ENCODE peak calls at places on chromosomes 16 and 17, in four cellular contexts. C, K, V and M are unnamed samples.

GRCh38 chr17:7046127-7046724 is 2.3 kb upstream of the SLC16A11 start:
- DNase-seq in C (peak; percentile 91), K (no peak), V (no peak), M (peak; percentile 86)

GRCh38 chr17:6755731-6756184 is at the start of gene XAF1:
- DNase-seq in C (peak; percentile 8), K (no peak), V (no peak), M (no peak)

GRCh38 chr17:82064433-82065192 is 991 bp downstream of the DUS1L start:
- DNase-seq in C (peak; percentile 20), K (no peak), V (no peak), M (peak; percentile 48)

GRCh38 chr17:69822314-69822875 is 252.6 kb upstream of the KCNJ16 start:
- DNase-seq in C (no peak), K (no peak), V (no peak), M (no peak)

GRCh38 chr17:70157151-70157550 is 12.2 kb upstream of the KCNJ2 start:
- DNase-seq in C (no peak), K (no peak), V (no peak), M (no peak)

GRCh38 chr16:88972349-88972748 is 4.7 kb downstream of the CBFA2T3 start:
- DNase-seq in C (no peak), K (no peak), V (no peak), M (no peak)

GRCh38 chr17:29931253-29931932 is 1.4 kb upstream of the SSH2 start:
- DNase-seq in C (peak; percentile 71), K (peak; percentile 29), V (peak; percentile 73), M (peak; percentile 62)

GRCh38 chr16:78684040-78684611 is 584.7 kb downstream of the WWOX start:
- DNase-seq in C (peak; percentile 98), K (no peak), V (no peak), M (peak; percentile 77)

DNA sequence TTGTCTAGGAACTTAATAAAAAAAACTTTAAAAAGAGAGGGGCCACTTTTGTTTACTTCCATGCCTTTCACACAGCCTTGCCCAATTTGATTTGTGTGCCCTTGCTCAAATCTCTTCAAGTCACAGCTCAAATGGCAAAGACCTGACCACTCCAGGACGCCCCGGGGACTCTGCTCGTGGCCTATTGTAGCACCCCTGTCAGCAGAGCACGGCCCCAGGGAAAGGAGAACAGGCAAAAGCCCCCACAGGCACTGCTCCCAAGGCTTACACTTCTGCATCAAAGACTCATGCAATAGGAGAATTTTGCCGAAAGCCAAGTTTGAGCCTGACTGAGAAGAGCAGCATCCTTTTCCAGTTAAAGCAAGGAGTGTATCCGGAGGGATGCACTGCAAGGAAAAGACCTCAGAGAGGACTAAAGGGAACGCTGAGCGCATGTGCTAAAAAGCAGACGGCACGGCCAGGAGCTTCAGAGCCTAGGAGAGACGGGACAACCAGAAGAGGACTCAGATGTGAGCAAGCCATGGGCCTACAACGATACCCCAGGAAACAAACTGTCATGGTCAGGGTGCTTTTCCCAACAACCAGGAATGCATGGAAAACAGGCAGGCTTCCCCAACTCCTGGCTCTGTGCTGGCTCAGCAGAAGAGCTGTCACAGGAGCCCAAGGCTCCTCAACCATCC is 8.2 kb downstream of the CREBBP start:
- DNase-seq in C (no peak), K (no peak), V (no peak), M (no peak)
- H3K4me3 ChIP-seq in C (no peak overlapping the region), K (no peak overlapping the region), V (peak overlapping the region; percentile 0), M (no peak overlapping the region)

GRCh38 chr16:2458887-2459646 is 842 bp upstream of the TEDC2 start:
- DNase-seq in C (no peak), K (no peak), V (no peak), M (peak; percentile 1)

GRCh38 chr16:2457946-2458345 is 2.0 kb upstream of the TEDC2 start:
- DNase-seq in C (no peak), K (no peak), V (no peak), M (no peak)

GRCh38 chr16:2460391-2460713 is 443 bp downstream of the TEDC2 start:
- DNase-seq in C (no peak), K (no peak), V (no peak), M (no peak)

GRCh38 chr16:2460916-2461315 is 1.0 kb downstream of the TEDC2 start:
- DNase-seq in C (no peak), K (no peak), V (no peak), M (no peak)

GRCh38 chr16:2459647-2460390 is at the start of gene TEDC2:
- DNase-seq in C (peak; percentile 85), K (peak; percentile 92), V (peak; percentile 68), M (peak; percentile 93)
- H3K4me3 ChIP-seq in C (peak within 1 kb of the TSS; percentile 48), K (peak within 1 kb of the TSS; percentile 63), V (peak within 1 kb of the TSS; percentile 57), M (peak within 1 kb of the TSS; percentile 74)

DNA sequence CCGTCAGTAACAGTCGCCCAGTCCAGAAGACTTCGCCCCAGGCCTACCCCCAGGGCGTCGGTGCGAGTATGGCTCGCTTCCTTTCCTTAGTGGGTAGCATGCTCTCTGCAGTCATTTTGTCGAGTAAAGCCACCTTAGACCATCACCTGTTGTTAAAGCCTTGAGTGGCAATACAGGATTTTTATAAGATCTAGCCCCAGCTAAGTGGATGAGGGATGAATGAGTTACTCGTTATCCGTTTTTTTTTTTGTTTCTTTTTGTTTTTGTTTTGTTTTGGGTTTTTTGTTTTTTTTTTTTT is 322 bp upstream of the KLHL11 start:
- DNase-seq in C (no peak), K (no peak), V (no peak), M (no peak)
- H3K4me3 ChIP-seq in C (peak overlapping the region; percentile 21), K (peak overlapping the region; percentile 44), V (peak overlapping the region; percentile 92), M (peak overlapping the region; percentile 84)

DNA sequence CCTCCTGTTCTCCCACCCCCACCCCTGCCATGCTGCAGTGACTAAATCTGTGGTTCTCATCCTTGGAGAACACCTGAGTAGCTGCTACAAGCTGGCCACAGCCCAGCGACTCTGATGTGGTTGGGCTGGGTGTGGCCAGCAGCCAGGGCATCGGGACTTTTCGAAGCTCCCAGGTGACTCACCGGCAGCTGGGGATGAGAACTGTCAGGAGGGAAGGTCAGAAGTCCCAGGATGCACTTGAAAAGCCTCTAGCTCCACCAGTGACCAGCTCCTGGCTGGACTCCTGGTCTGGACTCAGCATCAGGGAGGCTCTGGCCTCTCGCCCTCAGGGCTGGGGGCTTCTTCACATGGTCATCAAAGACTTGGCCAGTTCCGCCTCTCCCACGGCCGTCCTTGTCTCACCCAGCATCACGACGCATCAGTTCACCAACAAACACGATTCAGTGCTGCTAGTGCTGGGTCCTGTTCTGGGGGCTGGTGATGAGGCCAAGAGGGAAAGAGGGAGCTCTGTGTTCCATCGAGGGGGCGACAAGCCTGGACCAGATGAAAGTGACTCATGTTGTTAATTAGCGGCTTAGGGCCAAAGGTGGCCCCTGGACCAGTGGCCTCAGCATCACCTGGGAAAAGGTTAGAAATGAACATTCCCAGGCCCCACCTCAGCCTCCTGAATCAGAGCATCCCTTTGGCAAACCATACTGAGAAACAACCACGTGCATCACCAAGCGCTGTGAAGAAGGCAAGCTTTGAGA is 3.9 kb upstream of the C17orf99 start:
- DNase-seq in C (peak; percentile 97), K (no peak), V (no peak), M (peak; percentile 100)
- H3K4me3 ChIP-seq in C (no peak overlapping the region), K (no peak overlapping the region), V (no peak overlapping the region), M (peak overlapping the region; percentile 42)

DNA sequence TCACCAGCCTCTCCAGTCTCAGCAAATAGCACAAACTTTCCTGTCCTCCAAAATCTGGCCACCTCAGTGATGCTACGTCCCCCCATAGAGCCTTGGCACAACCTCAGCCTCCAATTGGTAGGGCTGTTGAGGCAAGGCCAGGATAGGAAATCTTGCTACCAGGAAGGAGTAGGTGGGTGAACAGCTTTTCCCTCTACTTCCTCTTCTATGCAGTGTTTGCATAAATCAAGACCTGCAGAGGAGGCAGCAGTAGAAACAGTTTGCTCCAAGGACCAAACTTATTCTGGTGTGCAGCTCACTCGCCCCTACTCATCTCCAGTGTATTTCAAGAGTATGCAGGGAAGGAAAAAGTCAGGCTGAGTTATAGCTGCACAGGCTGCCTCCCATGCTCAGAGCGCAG is 740 bp upstream of the DPEP2 start:
- DNase-seq in C (no peak), K (no peak), V (no peak), M (no peak)
- H3K4me3 ChIP-seq in C (no peak overlapping the region), K (peak overlapping the region; percentile 75), V (no peak overlapping the region), M (no peak overlapping the region)

GRCh38 chr17:976316-976715 is 3.3 kb downstream of the NXN start:
- DNase-seq in C (no peak), K (no peak), V (no peak), M (no peak)
- H3K4me3 ChIP-seq in C (no peak overlapping the region), K (no peak overlapping the region), V (peak overlapping the region; percentile 66), M (no peak overlapping the region)

GRCh38 chr16:68090109-68090508 is 4.9 kb downstream of the NFATC3 start:
- DNase-seq in C (no peak), K (no peak), V (no peak), M (no peak)
- H3K4me3 ChIP-seq in C (no peak overlapping the region), K (peak overlapping the region; percentile 20), V (no peak overlapping the region), M (no peak overlapping the region)

DNA sequence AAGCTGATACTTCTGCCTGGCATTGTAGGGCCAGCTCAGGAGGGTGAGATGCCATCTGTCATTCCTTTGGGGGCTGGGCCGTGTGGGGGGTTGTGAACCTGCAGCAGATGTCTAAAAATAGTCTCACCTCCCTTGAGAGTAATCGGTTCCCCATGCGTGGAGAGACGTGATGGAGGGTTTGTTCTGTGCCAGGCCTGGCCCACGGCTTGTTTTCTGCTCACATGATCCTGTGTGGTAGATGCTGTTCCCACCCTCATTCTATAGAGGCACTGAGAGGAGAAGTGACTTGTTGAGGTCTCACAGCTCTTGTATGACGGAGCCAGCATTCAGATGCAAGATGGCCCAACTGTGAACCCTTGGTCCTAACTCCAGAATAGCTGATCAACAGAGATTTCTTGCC is 4.6 kb downstream of the IRF8 start:
- DNase-seq in C (no peak), K (no peak), V (no peak), M (no peak)
- H3K4me3 ChIP-seq in C (no peak overlapping the region), K (peak overlapping the region; percentile 53), V (no peak overlapping the region), M (no peak overlapping the region)

DNA sequence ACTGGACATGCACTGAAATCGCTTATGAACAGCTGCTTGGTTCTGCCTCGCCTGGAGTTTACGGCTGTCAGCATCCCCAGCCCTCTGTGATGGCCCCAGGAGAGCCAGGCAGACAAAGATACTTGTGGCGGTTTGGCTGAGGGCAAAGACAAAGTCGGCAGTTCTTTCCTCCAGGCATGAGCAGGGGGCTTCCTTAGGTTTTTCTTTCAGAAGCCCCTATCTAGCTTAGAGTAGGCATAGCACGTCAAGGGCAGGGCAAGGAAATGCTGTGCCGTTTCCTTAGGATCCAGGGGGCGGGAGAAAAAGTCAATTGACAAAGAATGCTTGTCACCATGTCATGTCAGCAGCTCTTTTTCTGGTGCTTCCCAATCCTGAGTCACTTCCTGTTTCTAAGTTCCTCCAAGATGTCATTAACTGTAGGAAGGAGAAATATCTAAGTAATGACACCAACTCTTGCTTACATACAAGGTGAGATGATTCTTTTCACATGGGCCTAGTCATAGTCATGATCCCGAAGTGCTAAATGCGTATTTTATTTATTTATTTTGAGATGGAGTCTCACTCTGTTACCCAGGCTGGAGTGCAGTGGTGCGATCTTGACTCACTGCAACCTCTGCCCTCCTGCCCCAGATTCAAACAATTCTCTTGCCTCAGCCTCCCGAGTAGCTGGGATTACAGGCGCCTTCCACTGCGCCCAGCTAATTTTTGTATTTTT is 35.2 kb downstream of the GJC1 start:
- DNase-seq in C (peak; percentile 89), K (no peak), V (peak; percentile 78), M (peak; percentile 94)
- H3K4me3 ChIP-seq in C (no peak overlapping the region), K (no peak overlapping the region), V (no peak overlapping the region), M (no peak overlapping the region)

DNA sequence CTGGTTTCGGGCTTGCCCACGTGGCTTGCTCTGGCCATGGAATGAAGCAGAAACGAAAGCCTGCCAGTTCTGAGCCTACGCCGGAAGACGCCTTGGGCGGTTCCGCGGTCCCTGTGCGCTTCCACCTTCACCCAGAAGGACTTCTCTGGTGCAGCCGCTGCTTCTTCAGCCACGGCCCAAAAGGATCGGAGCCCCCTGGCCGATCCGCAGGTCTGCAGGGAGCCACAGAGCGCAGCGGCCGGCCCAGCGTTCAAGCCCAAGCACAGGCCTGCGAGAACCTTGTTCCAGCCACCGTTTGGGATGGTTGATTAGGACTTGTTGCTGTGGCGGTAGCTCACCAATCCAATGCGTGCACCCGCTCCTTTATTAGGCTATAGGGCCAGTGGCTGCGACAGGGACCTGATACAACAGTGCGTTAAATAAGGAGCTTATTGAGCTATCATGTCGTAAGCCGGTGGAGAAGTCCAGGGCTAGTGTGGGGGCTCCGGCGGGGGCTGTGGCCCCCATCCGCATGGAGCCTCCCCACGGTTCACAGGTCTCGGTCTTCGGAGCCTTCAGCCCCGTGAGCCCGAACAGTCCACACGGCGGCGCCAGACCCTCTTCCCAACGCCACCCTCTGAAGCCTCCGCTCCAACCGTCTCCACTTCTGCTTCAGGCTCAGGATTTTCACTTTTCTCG is 10.2 kb upstream of the MPP2 start:
- DNase-seq in C (peak; percentile 22), K (peak; percentile 41), V (no peak), M (no peak)
- H3K4me3 ChIP-seq in C (no peak overlapping the region), K (peak overlapping the region; percentile 65), V (no peak overlapping the region), M (no peak overlapping the region)